ENCODE peak calls at places on chromosomes 6 and 20, in seven cellular contexts. One of them, this sample, is unnamed.

GRCh38 chr20:35387334-35387733 is 24.4 kb downstream of the UQCC1 start:
- DNase-seq in AG04450: no peak
- DNase-seq in AG20443: peak; percentile 25
- DNase-seq in right atrium auricular region: no peak
- DNase-seq in CD4-positive, alpha-beta T cell: no peak
- DNase-seq in astrocyte of the spinal cord: peak; percentile 79
- DNase-seq in kidney epithelial cell: no peak
- DNase-seq in this sample: no peak

GRCh38 chr6:99933129-99933528 is 60.9 kb downstream of the MCHR2 start:
- DNase-seq in AG04450: peak; percentile 34
- DNase-seq in AG20443: peak; percentile 47
- DNase-seq in right atrium auricular region: no peak
- DNase-seq in CD4-positive, alpha-beta T cell: no peak
- DNase-seq in astrocyte of the spinal cord: peak; percentile 29
- DNase-seq in kidney epithelial cell: no peak
- DNase-seq in this sample: no peak

GRCh38 chr6:2149370-2150006 is 95.9 kb downstream of the GMDS start:
- DNase-seq in AG04450: no peak
- DNase-seq in AG20443: no peak
- DNase-seq in right atrium auricular region: no peak
- DNase-seq in CD4-positive, alpha-beta T cell: no peak
- DNase-seq in astrocyte of the spinal cord: no peak
- DNase-seq in kidney epithelial cell: no peak
- DNase-seq in this sample: no peak

GRCh38 chr20:17735206-17735804 is 35.5 kb downstream of the BANF2 start:
- DNase-seq in AG04450: peak; percentile 15
- DNase-seq in AG20443: no peak
- DNase-seq in right atrium auricular region: no peak
- DNase-seq in CD4-positive, alpha-beta T cell: no peak
- DNase-seq in astrocyte of the spinal cord: peak; percentile 46
- DNase-seq in kidney epithelial cell: peak; percentile 34
- DNase-seq in this sample: peak; percentile 59

GRCh38 chr6:134529921-134530320 is 212.0 kb upstream of the SGK1 start:
- DNase-seq in AG04450: no peak
- DNase-seq in AG20443: no peak
- DNase-seq in right atrium auricular region: no peak
- DNase-seq in CD4-positive, alpha-beta T cell: peak; percentile 41
- DNase-seq in astrocyte of the spinal cord: peak; percentile 45
- DNase-seq in kidney epithelial cell: no peak
- DNase-seq in this sample: no peak

GRCh38 chr6:144343736-144344428 is 58.7 kb downstream of the UTRN start:
- DNase-seq in AG04450: no peak
- DNase-seq in AG20443: no peak
- DNase-seq in right atrium auricular region: no peak
- DNase-seq in CD4-positive, alpha-beta T cell: peak; percentile 48
- DNase-seq in astrocyte of the spinal cord: no peak
- DNase-seq in kidney epithelial cell: no peak
- DNase-seq in this sample: no peak

GRCh38 chr20:23455641-23456040 is 3.0 kb upstream of the CST11 start:
- DNase-seq in AG04450: no peak
- DNase-seq in AG20443: no peak
- DNase-seq in right atrium auricular region: no peak
- DNase-seq in CD4-positive, alpha-beta T cell: no peak
- DNase-seq in astrocyte of the spinal cord: no peak
- DNase-seq in kidney epithelial cell: no peak
- DNase-seq in this sample: no peak

GRCh38 chr20:4772132-4772531 is 50.4 kb downstream of the PRND start:
- DNase-seq in AG04450: no peak
- DNase-seq in AG20443: no peak
- DNase-seq in right atrium auricular region: no peak
- DNase-seq in CD4-positive, alpha-beta T cell: no peak
- DNase-seq in astrocyte of the spinal cord: no peak
- DNase-seq in kidney epithelial cell: no peak
- DNase-seq in this sample: no peak

GRCh38 chr6:88166493-88166900 is 350 bp upstream of the CNR1 start:
- DNase-seq in AG04450: no peak
- DNase-seq in AG20443: peak; percentile 12
- DNase-seq in right atrium auricular region: no peak
- DNase-seq in CD4-positive, alpha-beta T cell: no peak
- DNase-seq in astrocyte of the spinal cord: no peak
- DNase-seq in kidney epithelial cell: no peak
- DNase-seq in this sample: peak; percentile 75

GRCh38 chr6:157823523-157824370 is 701 bp downstream of the SNX9 start:
- DNase-seq in AG04450: peak; percentile 43
- DNase-seq in AG20443: peak; percentile 52
- DNase-seq in right atrium auricular region: peak; percentile 79
- DNase-seq in CD4-positive, alpha-beta T cell: peak; percentile 86
- DNase-seq in astrocyte of the spinal cord: peak; percentile 80
- DNase-seq in kidney epithelial cell: peak; percentile 31
- DNase-seq in this sample: peak; percentile 82

GRCh38 chr20:53623454-53624206 is 30.0 kb upstream of the ZNF217 start:
- DNase-seq in AG04450: no peak
- DNase-seq in AG20443: peak; percentile 77
- DNase-seq in right atrium auricular region: peak; percentile 80
- DNase-seq in CD4-positive, alpha-beta T cell: no peak
- DNase-seq in astrocyte of the spinal cord: peak; percentile 79
- DNase-seq in kidney epithelial cell: peak; percentile 32
- DNase-seq in this sample: peak; percentile 89

GRCh38 chr6:125219451-125219942 is 65.9 kb downstream of the TPD52L1 start:
- DNase-seq in AG04450: no peak
- DNase-seq in AG20443: no peak
- DNase-seq in right atrium auricular region: no peak
- DNase-seq in CD4-positive, alpha-beta T cell: no peak
- DNase-seq in astrocyte of the spinal cord: no peak
- DNase-seq in kidney epithelial cell: no peak
- DNase-seq in this sample: no peak

GRCh38 chr6:1572892-1573291 is 36.8 kb upstream of the FOXC1 start:
- DNase-seq in AG04450: no peak
- DNase-seq in AG20443: peak; percentile 37
- DNase-seq in right atrium auricular region: no peak
- DNase-seq in CD4-positive, alpha-beta T cell: no peak
- DNase-seq in astrocyte of the spinal cord: no peak
- DNase-seq in kidney epithelial cell: no peak
- DNase-seq in this sample: no peak

GRCh38 chr6:52306972-52307849 is 22.7 kb upstream of the MCM3 start:
- DNase-seq in AG04450: no peak
- DNase-seq in AG20443: no peak
- DNase-seq in right atrium auricular region: no peak
- DNase-seq in CD4-positive, alpha-beta T cell: no peak
- DNase-seq in astrocyte of the spinal cord: no peak
- DNase-seq in kidney epithelial cell: no peak
- DNase-seq in this sample: peak; percentile 48

GRCh38 chr20:2840967-2841531 is 504 bp downstream of the VPS16 start:
- DNase-seq in AG04450: peak; percentile 27
- DNase-seq in AG20443: peak; percentile 86
- DNase-seq in right atrium auricular region: peak; percentile 80
- DNase-seq in CD4-positive, alpha-beta T cell: no peak
- DNase-seq in astrocyte of the spinal cord: peak; percentile 66
- DNase-seq in kidney epithelial cell: no peak
- DNase-seq in this sample: peak; percentile 66

GRCh38 chr6:56955171-56956155 is 556 bp downstream of the BEND6 start:
- DNase-seq in AG04450: peak; percentile 79
- DNase-seq in AG20443: peak; percentile 91
- DNase-seq in right atrium auricular region: peak; percentile 68
- DNase-seq in CD4-positive, alpha-beta T cell: peak; percentile 18
- DNase-seq in astrocyte of the spinal cord: peak; percentile 94
- DNase-seq in kidney epithelial cell: peak; percentile 52
- DNase-seq in this sample: peak; percentile 91

GRCh38 chr6:11971154-11971553 is 41.0 kb upstream of the HIVEP1 start:
- DNase-seq in AG04450: peak; percentile 71
- DNase-seq in AG20443: peak; percentile 84
- DNase-seq in right atrium auricular region: no peak
- DNase-seq in CD4-positive, alpha-beta T cell: no peak
- DNase-seq in astrocyte of the spinal cord: peak; percentile 80
- DNase-seq in kidney epithelial cell: peak; percentile 10
- DNase-seq in this sample: peak; percentile 50

GRCh38 chr6:115675443-115675842 is 385.2 kb downstream of the FRK start:
- DNase-seq in AG04450: no peak
- DNase-seq in AG20443: no peak
- DNase-seq in right atrium auricular region: no peak
- DNase-seq in CD4-positive, alpha-beta T cell: no peak
- DNase-seq in astrocyte of the spinal cord: no peak
- DNase-seq in kidney epithelial cell: no peak
- DNase-seq in this sample: no peak

GRCh38 chr6:109477184-109477583 is 5.8 kb downstream of the ZBTB24 start:
- DNase-seq in AG04450: no peak
- DNase-seq in AG20443: no peak
- DNase-seq in right atrium auricular region: no peak
- DNase-seq in CD4-positive, alpha-beta T cell: no peak
- DNase-seq in astrocyte of the spinal cord: no peak
- DNase-seq in kidney epithelial cell: no peak
- DNase-seq in this sample: no peak

GRCh38 chr6:139402935-139403386 is 28.5 kb upstream of the CITED2 start:
- DNase-seq in AG04450: no peak
- DNase-seq in AG20443: peak; percentile 82
- DNase-seq in right atrium auricular region: no peak
- DNase-seq in CD4-positive, alpha-beta T cell: no peak
- DNase-seq in astrocyte of the spinal cord: peak; percentile 88
- DNase-seq in kidney epithelial cell: peak; percentile 66
- DNase-seq in this sample: no peak

GRCh38 chr6:47047479-47048411 is 5.6 kb upstream of the ADGRF1 start:
- DNase-seq in AG04450: peak; percentile 18
- DNase-seq in AG20443: peak; percentile 67
- DNase-seq in right atrium auricular region: peak; percentile 66
- DNase-seq in CD4-positive, alpha-beta T cell: no peak
- DNase-seq in astrocyte of the spinal cord: peak; percentile 86
- DNase-seq in kidney epithelial cell: peak; percentile 84
- DNase-seq in this sample: peak; percentile 94

GRCh38 chr20:740162-740561 is 28.1 kb downstream of the SLC52A3 start:
- DNase-seq in AG04450: no peak
- DNase-seq in AG20443: no peak
- DNase-seq in right atrium auricular region: no peak
- DNase-seq in CD4-positive, alpha-beta T cell: no peak
- DNase-seq in astrocyte of the spinal cord: no peak
- DNase-seq in kidney epithelial cell: no peak
- DNase-seq in this sample: no peak

GRCh38 chr6:154878866-154879491 is 116.1 kb upstream of the TIAM2 start:
- DNase-seq in AG04450: no peak
- DNase-seq in AG20443: no peak
- DNase-seq in right atrium auricular region: no peak
- DNase-seq in CD4-positive, alpha-beta T cell: no peak
- DNase-seq in astrocyte of the spinal cord: peak; percentile 10
- DNase-seq in kidney epithelial cell: no peak
- DNase-seq in this sample: no peak

GRCh38 chr6:134079406-134079921 is 27.0 kb upstream of the SLC2A12 start:
- DNase-seq in AG04450: no peak
- DNase-seq in AG20443: no peak
- DNase-seq in right atrium auricular region: no peak
- DNase-seq in CD4-positive, alpha-beta T cell: no peak
- DNase-seq in astrocyte of the spinal cord: no peak
- DNase-seq in kidney epithelial cell: no peak
- DNase-seq in this sample: peak; percentile 22

GRCh38 chr6:157556671-157557430 is 175.9 kb downstream of the ZDHHC14 start:
- DNase-seq in AG04450: no peak
- DNase-seq in AG20443: no peak
- DNase-seq in right atrium auricular region: no peak
- DNase-seq in CD4-positive, alpha-beta T cell: no peak
- DNase-seq in astrocyte of the spinal cord: no peak
- DNase-seq in kidney epithelial cell: no peak
- DNase-seq in this sample: peak; percentile 26

GRCh38 chr6:138538390-138539031 is 39.2 kb upstream of the NHSL1 start:
- DNase-seq in AG04450: peak; percentile 69
- DNase-seq in AG20443: peak; percentile 32
- DNase-seq in right atrium auricular region: no peak
- DNase-seq in CD4-positive, alpha-beta T cell: no peak
- DNase-seq in astrocyte of the spinal cord: peak; percentile 51
- DNase-seq in kidney epithelial cell: no peak
- DNase-seq in this sample: no peak

GRCh38 chr6:20575691-20576451 is 41.6 kb downstream of the CDKAL1 start:
- DNase-seq in AG04450: no peak
- DNase-seq in AG20443: no peak
- DNase-seq in right atrium auricular region: no peak
- DNase-seq in CD4-positive, alpha-beta T cell: no peak
- DNase-seq in astrocyte of the spinal cord: no peak
- DNase-seq in kidney epithelial cell: no peak
- DNase-seq in this sample: peak; percentile 57

GRCh38 chr6:56524891-56525703 is 117.6 kb downstream of the DST start:
- DNase-seq in AG04450: peak; percentile 84
- DNase-seq in AG20443: peak; percentile 62
- DNase-seq in right atrium auricular region: no peak
- DNase-seq in CD4-positive, alpha-beta T cell: no peak
- DNase-seq in astrocyte of the spinal cord: peak; percentile 88
- DNase-seq in kidney epithelial cell: no peak
- DNase-seq in this sample: peak; percentile 50

GRCh38 chr6:140806431-140806830 is 1326.3 kb upstream of the GJE1 start:
- DNase-seq in AG04450: no peak
- DNase-seq in AG20443: peak; percentile 13
- DNase-seq in right atrium auricular region: no peak
- DNase-seq in CD4-positive, alpha-beta T cell: no peak
- DNase-seq in astrocyte of the spinal cord: no peak
- DNase-seq in kidney epithelial cell: no peak
- DNase-seq in this sample: no peak

GRCh38 chr6:23532227-23532626 is 593.8 kb upstream of the NRSN1 start:
- DNase-seq in AG04450: no peak
- DNase-seq in AG20443: no peak
- DNase-seq in right atrium auricular region: no peak
- DNase-seq in CD4-positive, alpha-beta T cell: no peak
- DNase-seq in astrocyte of the spinal cord: no peak
- DNase-seq in kidney epithelial cell: no peak
- DNase-seq in this sample: no peak

GRCh38 chr6:2129076-2129695 is 116.2 kb downstream of the GMDS start:
- DNase-seq in AG04450: no peak
- DNase-seq in AG20443: no peak
- DNase-seq in right atrium auricular region: no peak
- DNase-seq in CD4-positive, alpha-beta T cell: no peak
- DNase-seq in astrocyte of the spinal cord: peak; percentile 34
- DNase-seq in kidney epithelial cell: no peak
- DNase-seq in this sample: peak; percentile 93

GRCh38 chr6:111456208-111456607 is 26.8 kb downstream of the REV3L start:
- DNase-seq in AG04450: no peak
- DNase-seq in AG20443: no peak
- DNase-seq in right atrium auricular region: no peak
- DNase-seq in CD4-positive, alpha-beta T cell: no peak
- DNase-seq in astrocyte of the spinal cord: peak; percentile 36
- DNase-seq in kidney epithelial cell: no peak
- DNase-seq in this sample: no peak

GRCh38 chr6:167827062-167827587 is 414 bp downstream of the AFDN start:
- DNase-seq in AG04450: no peak
- DNase-seq in AG20443: no peak
- DNase-seq in right atrium auricular region: no peak
- DNase-seq in CD4-positive, alpha-beta T cell: no peak
- DNase-seq in astrocyte of the spinal cord: no peak
- DNase-seq in kidney epithelial cell: no peak
- DNase-seq in this sample: peak; percentile 77

GRCh38 chr20:58408603-58409246 is 19.7 kb downstream of the VAPB start:
- DNase-seq in AG04450: no peak
- DNase-seq in AG20443: no peak
- DNase-seq in right atrium auricular region: no peak
- DNase-seq in CD4-positive, alpha-beta T cell: no peak
- DNase-seq in astrocyte of the spinal cord: no peak
- DNase-seq in kidney epithelial cell: no peak
- DNase-seq in this sample: no peak

This sample was measured in left kidney.